ENCODE peak calls at places on chromosome 12, in six cellular contexts. I is H9, E is mesenchymal stem cell, F is neuronal stem cell, N is IMR-90, T is H1. P is an unnamed sample.

GRCh38 chr12:42631507-42631906 is 42.0 kb upstream of the PRICKLE1 start:
- DNase-seq in I (no peak), E (peak), F (no peak), N (peak), T (no peak), P (no peak)

GRCh38 chr12:50918584-50919316 is 33.6 kb upstream of the HIGD1C start:
- DNase-seq in I (peak), E (peak), F (no peak), N (peak), T (no peak), P (no peak)

GRCh38 chr12:123660328-123660727 is 10.6 kb upstream of the TCTN2 start:
- DNase-seq in I (no peak), E (peak), F (no peak), N (peak), T (no peak), P (no peak)

GRCh38 chr12:39402922-39403321 is 40.0 kb downstream of the KIF21A start:
- DNase-seq in I (no peak), E (no peak), F (no peak), N (no peak), T (no peak), P (no peak)

GRCh38 chr12:117662620-117663395 is 301.4 kb upstream of the NOS1 start:
- DNase-seq in I (no peak), E (no peak), F (no peak), N (no peak), T (no peak), P (no peak)

GRCh38 chr12:114166360-114166759 is 200.2 kb upstream of the RBM19 start:
- DNase-seq in I (peak), E (no peak), F (peak), N (peak), T (peak), P (peak)

GRCh38 chr12:21220266-21220665 is 89.3 kb downstream of the SLCO1B1 start:
- DNase-seq in I (no peak), E (no peak), F (no peak), N (no peak), T (no peak), P (no peak)

GRCh38 chr12:113239811-113240331 is 18.6 kb downstream of the TPCN1 start:
- DNase-seq in I (no peak), E (peak), F (no peak), N (no peak), T (no peak), P (no peak)

GRCh38 chr12:106892075-106892474 is 63.6 kb upstream of the TMEM263 start:
- DNase-seq in I (no peak), E (no peak), F (no peak), N (no peak), T (no peak), P (no peak)

GRCh38 chr12:57191410-57191809 is 25.2 kb upstream of the NXPH4 start:
- DNase-seq in I (no peak), E (no peak), F (no peak), N (no peak), T (no peak), P (no peak)

GRCh38 chr12:63820427-63820826 is 24.1 kb upstream of the SRGAP1 start:
- DNase-seq in I (no peak), E (no peak), F (no peak), N (no peak), T (no peak), P (no peak)

DNA sequence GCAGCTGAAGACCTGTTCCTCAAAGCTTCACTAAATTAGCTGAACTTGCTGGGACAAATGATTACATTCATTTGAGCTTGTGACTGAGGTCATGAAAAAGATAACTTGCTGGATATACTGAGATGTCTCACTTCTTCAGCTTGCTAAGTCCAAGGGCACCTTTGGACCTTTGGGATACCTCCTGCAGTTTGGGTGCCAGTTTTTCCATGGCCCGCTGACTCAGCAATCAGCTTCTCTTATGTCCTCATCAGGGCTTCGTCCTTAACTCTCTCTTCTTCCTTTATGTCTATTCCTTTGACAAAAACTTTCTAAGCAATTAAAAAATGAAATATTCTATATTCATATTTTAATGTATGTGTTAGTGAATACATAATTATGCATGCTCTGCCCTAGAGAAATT is 45.6 kb downstream of the OVCH1 start:
- DNase-seq in I (no peak), E (no peak), F (no peak), N (no peak), T (no peak), P (no peak)
- H2BK120ac ChIP-seq in I (no peak), E (no peak), F (no peak), N (no peak), T (no peak), P (no peak)

GRCh38 chr12:108666326-108666995 is 32.8 kb upstream of the SELPLG start:
- DNase-seq in I (no peak), E (peak), F (no peak), N (peak), T (no peak), P (no peak)
- H3K18ac ChIP-seq in I (no peak), E (no peak), F (no peak), N (peak), T (no peak), P (no peak)

GRCh38 chr12:102120564-102120873 is 536 bp downstream of the PARPBP start:
- DNase-seq in I (no peak), E (no peak), F (no peak), N (no peak), T (no peak), P (no peak)

GRCh38 chr12:102116392-102116791 is 3.5 kb downstream of the NUP37 start:
- DNase-seq in I (no peak), E (no peak), F (no peak), N (no peak), T (no peak), P (no peak)

GRCh38 chr12:102119674-102120563 is at the start of the genes NUP37 and PARPBP:
- DNase-seq in I (peak), E (peak), F (peak), N (peak), T (peak), P (peak)

GRCh38 chr12:102118874-102119273 is 1.0 kb downstream of the NUP37 start:
- DNase-seq in I (no peak), E (peak), F (no peak), N (peak), T (no peak), P (no peak)

GRCh38 chr12:102120886-102121285 is 903 bp downstream of the PARPBP start:
- DNase-seq in I (no peak), E (peak), F (no peak), N (peak), T (no peak), P (peak)
- H3K27ac ChIP-seq in I (no peak), E (no peak), F (no peak), N (peak), T (no peak), P (peak)

DNA sequence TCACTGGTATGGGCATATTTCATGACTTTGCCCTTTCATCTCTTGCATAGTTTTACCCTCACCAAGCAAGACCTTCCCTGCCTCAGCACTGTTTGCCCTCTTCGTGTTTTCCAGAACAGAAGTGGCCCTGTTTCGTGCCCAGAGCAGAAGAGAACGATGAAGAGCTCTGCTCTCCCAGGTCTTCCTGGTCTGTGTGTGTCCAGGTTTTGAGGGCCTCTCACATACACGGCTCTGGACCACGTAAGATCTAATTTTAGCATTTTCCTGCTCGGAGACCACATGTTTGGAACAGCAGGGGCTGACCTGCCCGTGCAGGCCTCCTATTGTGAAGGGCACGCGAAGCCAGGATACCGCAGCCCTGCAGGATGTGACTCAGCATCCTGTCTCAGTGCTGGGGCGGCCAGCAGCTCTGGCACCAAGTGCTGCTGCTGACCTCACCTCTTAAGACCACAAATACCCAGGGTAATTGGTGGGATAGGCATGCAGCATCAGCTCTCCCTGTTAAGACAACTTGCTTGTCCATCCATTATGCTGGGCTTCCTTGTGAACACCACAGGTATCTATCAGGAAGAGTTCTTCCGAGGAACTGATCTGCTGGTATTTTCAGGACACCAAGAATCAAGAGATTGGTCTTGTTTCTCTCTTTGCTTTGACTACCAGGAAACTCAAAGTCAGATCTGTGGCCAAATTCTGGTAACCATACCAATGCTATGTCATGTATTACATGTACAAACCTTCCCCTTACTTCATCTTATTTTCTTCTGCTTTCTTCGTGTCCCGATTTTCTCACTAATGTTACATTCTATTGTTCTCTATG is 19.0 kb downstream of the SSH1 start:
- DNase-seq in I (peak), E (peak), F (no peak), N (peak), T (peak), P (peak)
- H2BK120ac ChIP-seq in I (no peak), E (peak), F (no peak), N (peak), T (peak), P (no peak)

GRCh38 chr12:95003921-95004272 is 400 bp upstream of the NDUFA12 start:
- DNase-seq in I (no peak), E (peak), F (no peak), N (no peak), T (no peak), P (no peak)
- H3K18ac ChIP-seq in I (no peak), E (peak), F (no peak), N (peak), T (no peak), P (peak)

DNA sequence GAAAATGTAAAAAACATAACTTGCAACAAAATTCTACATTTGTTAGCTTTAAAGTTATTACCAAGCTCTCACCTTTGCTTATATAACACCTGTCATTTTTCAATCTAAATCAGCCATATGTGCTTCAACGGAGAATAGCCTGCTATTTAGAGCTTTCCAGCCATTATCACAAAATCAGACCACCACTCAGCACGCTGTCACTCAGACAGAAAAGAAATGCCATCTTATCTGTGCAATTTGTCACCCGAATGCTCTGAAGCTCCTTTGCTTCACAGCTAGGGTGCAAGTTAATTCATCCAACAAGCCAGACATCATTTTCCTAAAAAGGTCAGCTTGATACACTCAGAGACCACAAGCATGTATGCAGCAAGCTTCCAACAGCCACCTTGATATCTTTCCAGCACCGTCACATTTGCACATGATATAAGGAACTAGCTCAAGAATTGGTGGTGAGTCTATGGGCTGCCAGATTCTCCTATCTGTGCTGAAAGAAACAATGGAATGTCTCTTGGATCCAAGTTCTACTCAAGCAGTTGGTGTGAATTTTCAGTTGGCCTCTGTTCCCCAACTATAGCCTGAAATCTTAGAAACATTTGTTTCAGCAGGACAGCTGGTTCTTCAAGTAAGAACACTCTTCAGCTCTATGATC is 20.0 kb upstream of the IFNG-AS1 start:
- DNase-seq in I (no peak), E (no peak), F (no peak), N (no peak), T (no peak), P (peak)
- H3K27ac ChIP-seq in I (no peak), E (no peak), F (no peak), N (no peak), T (no peak), P (no peak)

GRCh38 chr12:52200086-52200782 is 8.4 kb upstream of the KRT80 start:
- DNase-seq in I (peak), E (no peak), F (no peak), N (no peak), T (no peak), P (peak)
- H2BK120ac ChIP-seq in I (no peak), E (no peak), F (no peak), N (peak), T (no peak), P (no peak)

GRCh38 chr12:55718650-55719275 is 1.4 kb upstream of the RDH5 start:
- DNase-seq in I (no peak), E (no peak), F (no peak), N (no peak), T (no peak), P (no peak)
- H3K18ac ChIP-seq in I (no peak), E (no peak), F (peak), N (no peak), T (no peak), P (no peak)

GRCh38 chr12:132771126-132771838 is 9.7 kb upstream of the ANKLE2 start:
- DNase-seq in I (no peak), E (no peak), F (no peak), N (peak), T (no peak), P (no peak)

GRCh38 chr12:132765366-132765765 is 3.7 kb upstream of the ANKLE2 start:
- DNase-seq in I (no peak), E (no peak), F (no peak), N (no peak), T (no peak), P (peak)

GRCh38 chr12:132764231-132764630 is 2.6 kb upstream of the ANKLE2 start:
- DNase-seq in I (no peak), E (no peak), F (no peak), N (no peak), T (no peak), P (no peak)

GRCh38 chr12:132761911-132762583 is 415 bp upstream of the ANKLE2 start:
- DNase-seq in I (peak), E (peak), F (peak), N (peak), T (peak), P (peak)

DNA sequence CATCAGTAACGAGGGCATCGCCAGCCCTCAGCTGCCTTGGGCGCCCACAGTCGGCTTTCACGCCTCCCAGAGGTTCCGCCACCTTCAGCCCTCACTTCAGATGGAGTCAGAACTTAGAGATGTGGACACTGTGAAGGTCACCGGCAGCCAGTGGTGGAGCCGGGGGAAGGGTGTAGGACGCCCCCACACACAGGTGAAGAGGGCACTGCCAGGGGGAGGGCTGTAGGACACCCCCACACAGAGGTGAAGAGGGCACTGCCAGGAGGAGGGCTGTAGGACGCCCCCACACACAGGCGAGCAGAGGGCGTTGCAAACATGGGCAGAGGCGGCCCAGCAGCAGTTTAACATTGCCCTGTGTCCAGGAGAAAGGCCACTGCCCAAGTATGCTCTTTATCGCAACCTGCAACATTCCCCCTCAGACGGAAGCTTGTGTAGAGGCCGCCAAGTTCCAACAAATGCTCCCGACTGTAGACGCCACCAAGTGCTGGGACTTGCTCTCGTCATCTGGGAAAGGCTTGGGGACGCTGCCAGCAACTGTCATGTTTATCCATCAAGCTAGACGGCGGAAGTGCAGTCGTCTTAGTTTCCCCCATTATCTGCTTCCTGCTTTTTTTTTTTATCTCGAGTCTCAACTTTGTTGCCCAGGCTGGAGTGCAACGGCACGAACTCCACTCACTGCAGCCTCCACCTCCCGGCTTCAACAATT is 4.9 kb upstream of the ANKLE2 start:
- DNase-seq in I (no peak), E (no peak), F (no peak), N (peak), T (no peak), P (no peak)
- H3K27ac ChIP-seq in I (no peak), E (no peak), F (no peak), N (peak), T (no peak), P (no peak)